ENCODE peak calls at places on chromosomes 6 and 20, in nine cellular contexts. One of them, this sample, is unnamed.

GRCh38 chr6:1893470-1894130 is 283.9 kb downstream of the FOXC1 start:
- DNase-seq in NCI-H524 treated with DMSO at 0.1 percent for 48 hours: no peak
- DNase-seq in NCI-H1092: no peak
- DNase-seq in GM12865: no peak
- DNase-seq in KG1: no peak
- DNase-seq in amygdala: no peak
- DNase-seq in LHCN-M2: no peak
- DNase-seq in stimulated activated CD4-positive, alpha-beta T cell treated with anti-CD3 and anti-CD28 coated beads, Interleukin-4, amount 100 ng/mL, for 24 hours: no peak
- DNase-seq in body of pancreas: no peak
- DNase-seq in this sample: no peak

GRCh38 chr20:5077761-5078387 is 41.9 kb downstream of the PCNA start:
- DNase-seq in amygdala: no peak
- DNase-seq in NCI-H1092: no peak
- DNase-seq in body of pancreas: no peak
- DNase-seq in stimulated activated CD4-positive, alpha-beta T cell treated with anti-CD3 and anti-CD28 coated beads, Interleukin-4, amount 100 ng/mL, for 24 hours: peak
- DNase-seq in LHCN-M2: no peak
- DNase-seq in NCI-H524 treated with DMSO at 0.1 percent for 48 hours: no peak
- DNase-seq in GM12865: peak
- DNase-seq in KG1: peak
- DNase-seq in this sample: peak

GRCh38 chr20:44695295-44696230 is 19.6 kb upstream of the CCN5 start:
- DNase-seq in LHCN-M2: no peak
- DNase-seq in GM12865: peak
- DNase-seq in stimulated activated CD4-positive, alpha-beta T cell treated with anti-CD3 and anti-CD28 coated beads, Interleukin-4, amount 100 ng/mL, for 24 hours: no peak
- DNase-seq in amygdala: no peak
- DNase-seq in NCI-H524 treated with DMSO at 0.1 percent for 48 hours: peak
- DNase-seq in KG1: no peak
- DNase-seq in body of pancreas: no peak
- DNase-seq in NCI-H1092: no peak
- DNase-seq in this sample: no peak

GRCh38 chr20:50062006-50062838 is 50.7 kb downstream of the UBE2V1 start:
- DNase-seq in body of pancreas: no peak
- DNase-seq in LHCN-M2: no peak
- DNase-seq in KG1: no peak
- DNase-seq in GM12865: no peak
- DNase-seq in amygdala: no peak
- DNase-seq in NCI-H524 treated with DMSO at 0.1 percent for 48 hours: no peak
- DNase-seq in stimulated activated CD4-positive, alpha-beta T cell treated with anti-CD3 and anti-CD28 coated beads, Interleukin-4, amount 100 ng/mL, for 24 hours: no peak
- DNase-seq in NCI-H1092: no peak
- DNase-seq in this sample: no peak

GRCh38 chr6:7811441-7811840 is 85.5 kb downstream of the BMP6 start:
- DNase-seq in NCI-H524 treated with DMSO at 0.1 percent for 48 hours: no peak
- DNase-seq in amygdala: no peak
- DNase-seq in NCI-H1092: no peak
- DNase-seq in stimulated activated CD4-positive, alpha-beta T cell treated with anti-CD3 and anti-CD28 coated beads, Interleukin-4, amount 100 ng/mL, for 24 hours: no peak
- DNase-seq in LHCN-M2: no peak
- DNase-seq in GM12865: no peak
- DNase-seq in KG1: no peak
- DNase-seq in body of pancreas: no peak
- DNase-seq in this sample: no peak

GRCh38 chr6:26197736-26198625 is 110.8 kb downstream of the HFE start:
- DNase-seq in GM12865: peak
- DNase-seq in body of pancreas: no peak
- DNase-seq in stimulated activated CD4-positive, alpha-beta T cell treated with anti-CD3 and anti-CD28 coated beads, Interleukin-4, amount 100 ng/mL, for 24 hours: no peak
- DNase-seq in LHCN-M2: no peak
- DNase-seq in KG1: no peak
- DNase-seq in NCI-H524 treated with DMSO at 0.1 percent for 48 hours: no peak
- DNase-seq in NCI-H1092: peak
- DNase-seq in amygdala: no peak
- DNase-seq in this sample: peak

GRCh38 chr6:134168580-134169223 is 116.3 kb upstream of the SLC2A12 start:
- DNase-seq in GM12865: no peak
- DNase-seq in KG1: no peak
- DNase-seq in NCI-H524 treated with DMSO at 0.1 percent for 48 hours: no peak
- DNase-seq in stimulated activated CD4-positive, alpha-beta T cell treated with anti-CD3 and anti-CD28 coated beads, Interleukin-4, amount 100 ng/mL, for 24 hours: no peak
- DNase-seq in NCI-H1092: no peak
- DNase-seq in body of pancreas: no peak
- DNase-seq in amygdala: no peak
- DNase-seq in LHCN-M2: no peak
- DNase-seq in this sample: no peak

GRCh38 chr6:53306819-53307347 is 41.9 kb downstream of the ELOVL5 start:
- DNase-seq in amygdala: no peak
- DNase-seq in GM12865: peak
- DNase-seq in NCI-H1092: no peak
- DNase-seq in body of pancreas: no peak
- DNase-seq in LHCN-M2: peak
- DNase-seq in stimulated activated CD4-positive, alpha-beta T cell treated with anti-CD3 and anti-CD28 coated beads, Interleukin-4, amount 100 ng/mL, for 24 hours: peak
- DNase-seq in KG1: no peak
- DNase-seq in NCI-H524 treated with DMSO at 0.1 percent for 48 hours: no peak
- DNase-seq in this sample: peak

GRCh38 chr20:32285621-32286334 is 8.3 kb downstream of the KIF3B start:
- DNase-seq in NCI-H1092: no peak
- DNase-seq in body of pancreas: no peak
- DNase-seq in GM12865: peak
- DNase-seq in stimulated activated CD4-positive, alpha-beta T cell treated with anti-CD3 and anti-CD28 coated beads, Interleukin-4, amount 100 ng/mL, for 24 hours: peak
- DNase-seq in amygdala: no peak
- DNase-seq in KG1: no peak
- DNase-seq in LHCN-M2: no peak
- DNase-seq in NCI-H524 treated with DMSO at 0.1 percent for 48 hours: no peak
- DNase-seq in this sample: peak